ENCODE peak calls at places on chromosomes 1 and 21, in eight cellular contexts. L is stimulated activated naive CD4-positive, alpha-beta T cell; X is progenitor cell of endocrine pancreas; B is NAMALWA; A is Calu3; C is amniotic stem cell; Z is T-helper 9 cell; N is left cardiac atrium. K is an unnamed sample.

GRCh38 chr1:230300322-230301301 is 125.5 kb downstream of the PGBD5 start:
- DNase-seq in L (no peak), X (no peak), B (no peak), A (no peak), C (no peak), Z (no peak), N (no peak), K (no peak)

GRCh38 chr1:164480285-164480907 is 78.6 kb upstream of the PBX1 start:
- DNase-seq in L (no peak), X (no peak), B (no peak), A (no peak), C (no peak), Z (no peak), N (no peak), K (no peak)

GRCh38 chr1:84675631-84676030 is 14.6 kb downstream of the SSX2IP start:
- DNase-seq in L (no peak), X (no peak), B (no peak), A (no peak), C (no peak), Z (no peak), N (no peak), K (peak)

GRCh38 chr1:204178487-204179281 is 12.5 kb upstream of the REN start:
- DNase-seq in L (no peak), X (no peak), B (no peak), A (no peak), C (no peak), Z (no peak), N (no peak), K (no peak)

GRCh38 chr1:67674260-67675011 is 10.6 kb upstream of the GADD45A start:
- DNase-seq in L (peak), X (no peak), B (peak), A (no peak), C (no peak), Z (peak), N (peak), K (no peak)

GRCh38 chr1:88466899-88467580 is 217.0 kb upstream of the PKN2 start:
- DNase-seq in L (no peak), X (no peak), B (no peak), A (no peak), C (no peak), Z (no peak), N (no peak), K (no peak)

GRCh38 chr21:41933259-41934079 is 20.3 kb downstream of the C2CD2 start:
- DNase-seq in L (no peak), X (no peak), B (no peak), A (no peak), C (no peak), Z (no peak), N (peak), K (no peak)

GRCh38 chr1:226002667-226003501 is 3.7 kb upstream of the SDE2 start:
- DNase-seq in L (no peak), X (no peak), B (no peak), A (peak), C (no peak), Z (no peak), N (peak), K (peak)

GRCh38 chr1:185062710-185063370 is 17.5 kb downstream of the RNF2 start:
- DNase-seq in L (no peak), X (no peak), B (no peak), A (no peak), C (no peak), Z (no peak), N (no peak), K (no peak)

GRCh38 chr21:15443740-15444117 is 286.1 kb upstream of the USP25 start:
- DNase-seq in L (no peak), X (no peak), B (no peak), A (no peak), C (no peak), Z (no peak), N (no peak), K (no peak)

GRCh38 chr1:1232224-1232800 is at the start of gene B3GALT6:
- DNase-seq in L (no peak), X (no peak), B (no peak), A (no peak), C (no peak), Z (no peak), N (no peak), K (no peak)

GRCh38 chr21:17446737-17447136 is 66.1 kb upstream of the CXADR start:
- DNase-seq in L (no peak), X (no peak), B (no peak), A (peak), C (no peak), Z (no peak), N (no peak), K (no peak)

GRCh38 chr1:153939476-153939875 is 7.0 kb downstream of the DENND4B start:
- DNase-seq in L (no peak), X (no peak), B (no peak), A (no peak), C (no peak), Z (no peak), N (no peak), K (no peak)

GRCh38 chr1:24872446-24872845 is 57.6 kb downstream of the RUNX3 start:
- DNase-seq in L (no peak), X (no peak), B (no peak), A (no peak), C (no peak), Z (no peak), N (no peak), K (no peak)

GRCh38 chr1:60290393-60290792 is 216.8 kb upstream of the C1orf87 start:
- DNase-seq in L (no peak), X (no peak), B (no peak), A (no peak), C (no peak), Z (no peak), N (no peak), K (no peak)

GRCh38 chr1:95002657-95003432 is 69.9 kb downstream of the ALG14 start:
- DNase-seq in L (no peak), X (no peak), B (no peak), A (no peak), C (no peak), Z (no peak), N (no peak), K (peak)

GRCh38 chr1:208724079-208724478 is 479.9 kb upstream of the PLXNA2 start:
- DNase-seq in L (no peak), X (no peak), B (no peak), A (no peak), C (no peak), Z (no peak), N (no peak), K (no peak)

GRCh38 chr1:117312453-117313138 is 54.7 kb upstream of the MAN1A2 start:
- DNase-seq in L (peak), X (no peak), B (peak), A (no peak), C (no peak), Z (no peak), N (no peak), K (peak)

GRCh38 chr1:117860906-117861610 is 68.4 kb downstream of the GDAP2 start:
- DNase-seq in L (no peak), X (no peak), B (no peak), A (no peak), C (no peak), Z (no peak), N (no peak), K (no peak)

GRCh38 chr21:26085100-26085499 is 85.5 kb downstream of the APP start:
- DNase-seq in L (no peak), X (no peak), B (no peak), A (no peak), C (no peak), Z (no peak), N (no peak), K (no peak)

GRCh38 chr21:40120944-40121575 is 253.8 kb downstream of the PCP4 start:
- DNase-seq in L (no peak), X (no peak), B (peak), A (no peak), C (peak), Z (no peak), N (no peak), K (peak)

GRCh38 chr1:193157360-193157759 is 29.1 kb downstream of the B3GALT2 start:
- DNase-seq in L (no peak), X (no peak), B (no peak), A (no peak), C (no peak), Z (no peak), N (no peak), K (no peak)

GRCh38 chr1:110535985-110536384 is 17.0 kb upstream of the KCNA10 start:
- DNase-seq in L (no peak), X (no peak), B (no peak), A (no peak), C (no peak), Z (no peak), N (no peak), K (no peak)

K was measured in mesendoderm.